ENCODE peak calls at places on chromosomes 2 and 18, in five cellular contexts. One of them, this sample, is unnamed.

GRCh38 chr18:32760391-32760790 is 12.4 kb downstream of the KLHL14 start:
- DNase-seq in choroid plexus epithelial cell: no peak
- DNase-seq in H7: peak
- DNase-seq in astrocyte of the spinal cord: no peak
- DNase-seq in Panc1: no peak
- DNase-seq in this sample: no peak

GRCh38 chr18:44826418-44827259 is 146.0 kb downstream of the SETBP1 start:
- DNase-seq in Panc1: no peak
- DNase-seq in choroid plexus epithelial cell: peak
- DNase-seq in astrocyte of the spinal cord: peak
- DNase-seq in H7: no peak
- DNase-seq in this sample: peak

GRCh38 chr18:3703732-3704176 is 253.8 kb downstream of the TGIF1 start:
- DNase-seq in Panc1: peak
- DNase-seq in H7: peak
- DNase-seq in choroid plexus epithelial cell: peak
- DNase-seq in astrocyte of the spinal cord: peak
- DNase-seq in this sample: no peak

GRCh38 chr2:159722580-159722979 is 10.3 kb downstream of the MARCHF7 start:
- DNase-seq in astrocyte of the spinal cord: no peak
- DNase-seq in Panc1: no peak
- DNase-seq in H7: no peak
- DNase-seq in choroid plexus epithelial cell: no peak
- DNase-seq in this sample: no peak

GRCh38 chr18:52237551-52237950 is 102.4 kb upstream of the DCC start:
- DNase-seq in astrocyte of the spinal cord: peak
- DNase-seq in H7: no peak
- DNase-seq in choroid plexus epithelial cell: peak
- DNase-seq in Panc1: no peak
- DNase-seq in this sample: peak

GRCh38 chr2:199278099-199278498 is 179.6 kb downstream of the SATB2 start:
- DNase-seq in astrocyte of the spinal cord: peak
- DNase-seq in Panc1: no peak
- DNase-seq in H7: no peak
- DNase-seq in choroid plexus epithelial cell: peak
- DNase-seq in this sample: peak

GRCh38 chr2:127049927-127050802 is 56.8 kb downstream of the BIN1 start:
- DNase-seq in choroid plexus epithelial cell: peak
- DNase-seq in Panc1: no peak
- DNase-seq in astrocyte of the spinal cord: peak
- DNase-seq in H7: peak
- DNase-seq in this sample: no peak

GRCh38 chr2:215171151-215171550 is 32.7 kb upstream of the ABCA12 start:
- DNase-seq in astrocyte of the spinal cord: peak
- DNase-seq in H7: no peak
- DNase-seq in choroid plexus epithelial cell: peak
- DNase-seq in Panc1: no peak
- DNase-seq in this sample: no peak

GRCh38 chr2:46686811-46687210 is 207.4 kb downstream of the TMEM247 start:
- DNase-seq in Panc1: no peak
- DNase-seq in choroid plexus epithelial cell: no peak
- DNase-seq in H7: no peak
- DNase-seq in astrocyte of the spinal cord: no peak
- DNase-seq in this sample: no peak

GRCh38 chr2:60515751-60516226 is 37.7 kb downstream of the BCL11A start:
- DNase-seq in choroid plexus epithelial cell: peak
- DNase-seq in Panc1: no peak
- DNase-seq in astrocyte of the spinal cord: peak
- DNase-seq in H7: no peak
- DNase-seq in this sample: peak

GRCh38 chr2:242085941-242086621 is 216.6 kb downstream of the RTP5 start:
- DNase-seq in astrocyte of the spinal cord: no peak
- DNase-seq in Panc1: no peak
- DNase-seq in choroid plexus epithelial cell: peak
- DNase-seq in H7: no peak
- DNase-seq in this sample: no peak

GRCh38 chr2:151367571-151367970 is 10.2 kb downstream of the TNFAIP6 start:
- DNase-seq in astrocyte of the spinal cord: peak
- DNase-seq in H7: no peak
- DNase-seq in choroid plexus epithelial cell: peak
- DNase-seq in Panc1: no peak
- DNase-seq in this sample: no peak

GRCh38 chr2:174326880-174327558 is 7.7 kb upstream of the SP9 start:
- DNase-seq in astrocyte of the spinal cord: no peak
- DNase-seq in Panc1: no peak
- DNase-seq in choroid plexus epithelial cell: no peak
- DNase-seq in H7: peak
- DNase-seq in this sample: no peak

GRCh38 chr18:36401462-36401861 is 103.9 kb downstream of the FHOD3 start:
- DNase-seq in astrocyte of the spinal cord: no peak
- DNase-seq in Panc1: no peak
- DNase-seq in H7: no peak
- DNase-seq in choroid plexus epithelial cell: no peak
- DNase-seq in this sample: no peak

GRCh38 chr2:155528034-155528433 is 804.5 kb downstream of the NR4A2 start:
- DNase-seq in Panc1: no peak
- DNase-seq in H7: no peak
- DNase-seq in choroid plexus epithelial cell: no peak
- DNase-seq in astrocyte of the spinal cord: no peak
- DNase-seq in this sample: no peak

GRCh38 chr2:11260979-11261378 is 83.5 kb downstream of the ROCK2 start:
- DNase-seq in choroid plexus epithelial cell: no peak
- DNase-seq in Panc1: no peak
- DNase-seq in H7: no peak
- DNase-seq in astrocyte of the spinal cord: no peak
- DNase-seq in this sample: no peak

GRCh38 chr2:140997997-140998396 is 1132.8 kb downstream of the LRP1B start:
- DNase-seq in H7: no peak
- DNase-seq in astrocyte of the spinal cord: peak
- DNase-seq in Panc1: no peak
- DNase-seq in choroid plexus epithelial cell: peak
- DNase-seq in this sample: no peak

GRCh38 chr2:45083175-45083574 is 73.9 kb upstream of the SIX2 start:
- DNase-seq in Panc1: no peak
- DNase-seq in H7: peak
- DNase-seq in choroid plexus epithelial cell: peak
- DNase-seq in astrocyte of the spinal cord: no peak
- DNase-seq in this sample: no peak

GRCh38 chr2:134282638-134283400 is 28.9 kb downstream of the MGAT5 start:
- DNase-seq in H7: no peak
- DNase-seq in astrocyte of the spinal cord: no peak
- DNase-seq in Panc1: no peak
- DNase-seq in choroid plexus epithelial cell: no peak
- DNase-seq in this sample: no peak

DNA sequence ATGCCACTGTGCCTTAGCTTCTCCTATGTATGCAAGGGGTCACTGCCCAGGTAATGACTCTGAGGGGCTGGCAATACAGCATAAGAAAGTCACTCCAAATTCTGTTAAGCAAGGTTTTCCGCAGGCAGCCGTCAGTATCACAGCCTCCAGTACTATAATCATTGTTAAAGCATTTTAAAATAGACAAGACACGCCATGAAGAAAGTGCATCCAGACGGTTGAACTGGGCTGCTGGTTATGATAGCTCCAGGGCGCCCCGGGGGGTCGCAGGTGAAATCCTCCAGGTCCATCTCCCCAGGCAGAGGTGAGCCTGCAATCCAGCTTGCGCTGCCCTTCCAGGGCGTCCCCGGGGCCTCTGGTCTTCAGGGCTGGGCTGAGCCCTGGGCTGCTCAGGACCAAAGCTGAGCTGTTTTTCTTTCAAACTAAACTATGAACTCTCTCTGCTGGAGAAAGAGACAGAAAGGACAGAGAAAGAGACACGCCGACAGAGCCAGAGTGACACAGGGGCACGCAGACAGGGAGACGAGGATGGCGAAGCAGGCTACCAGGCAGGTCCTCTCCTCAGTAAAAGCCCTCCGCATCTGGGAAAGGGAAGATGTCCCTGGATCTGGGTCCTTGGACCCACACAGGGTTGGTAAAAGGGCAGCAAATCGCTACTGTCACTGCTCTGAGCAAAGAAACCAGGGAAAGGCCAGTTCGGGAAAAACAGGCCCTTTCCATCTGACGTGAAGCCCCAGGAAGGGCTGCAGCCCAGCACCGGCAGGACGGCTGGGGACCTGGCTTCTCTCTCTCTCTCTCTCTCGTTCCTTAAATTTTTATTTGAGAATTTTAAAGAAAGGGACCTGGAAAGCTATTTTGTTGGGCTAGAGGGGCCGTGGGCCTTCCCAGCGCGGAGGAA is 2.1 kb upstream of the TWIST2 start:
- DNase-seq in H7: no peak
- DNase-seq in astrocyte of the spinal cord: no peak
- DNase-seq in choroid plexus epithelial cell: no peak
- DNase-seq in Panc1: no peak
- DNase-seq in this sample: no peak
- H3K4me3 ChIP-seq in H7: peak
- H3K4me3 ChIP-seq in astrocyte of the spinal cord: no peak
- H3K4me3 ChIP-seq in choroid plexus epithelial cell: peak
- H3K4me3 ChIP-seq in Panc1: no peak
- H3K4me3 ChIP-seq in this sample: peak

DNA sequence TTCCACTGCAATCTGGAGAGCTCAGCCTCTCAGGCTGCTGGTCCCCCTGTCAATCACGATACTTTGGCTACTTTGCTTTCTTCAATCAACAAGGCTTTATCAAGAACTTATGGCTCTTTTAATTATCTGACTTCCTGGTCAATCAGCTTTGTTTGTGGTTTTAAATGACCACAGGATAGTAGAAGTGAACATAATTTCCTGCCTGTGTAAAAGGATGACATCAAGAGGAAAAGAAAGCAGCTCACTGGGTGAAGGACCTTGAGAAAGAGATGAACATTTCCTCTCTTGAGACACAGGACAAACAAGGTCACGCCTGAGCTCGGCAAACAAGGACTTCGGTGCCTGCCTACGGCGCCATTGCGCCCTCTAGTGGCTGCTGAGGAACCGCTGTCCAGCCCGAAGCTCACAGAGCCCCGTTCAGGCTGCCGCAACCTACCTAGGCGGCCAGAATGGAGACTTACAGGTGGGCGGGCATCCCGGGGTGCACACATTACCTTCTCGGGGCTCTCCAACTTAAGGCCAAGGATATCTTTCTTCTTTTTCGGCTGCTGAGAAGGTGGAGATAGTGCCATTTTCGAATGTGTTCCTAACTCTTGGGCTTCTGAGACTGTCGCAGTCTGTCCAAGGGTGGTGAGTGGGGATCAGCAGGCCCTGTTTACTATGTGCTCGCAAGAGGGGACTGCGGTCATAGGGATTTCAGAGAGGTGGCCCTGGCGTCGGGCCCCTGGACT is 54.0 kb downstream of the IL1RL2 start:
- DNase-seq in astrocyte of the spinal cord: peak
- DNase-seq in choroid plexus epithelial cell: peak
- DNase-seq in H7: peak
- DNase-seq in Panc1: peak
- DNase-seq in this sample: peak
- H3K4me3 ChIP-seq in astrocyte of the spinal cord: no peak
- H3K4me3 ChIP-seq in choroid plexus epithelial cell: no peak
- H3K4me3 ChIP-seq in H7: no peak
- H3K4me3 ChIP-seq in Panc1: no peak
- H3K4me3 ChIP-seq in this sample: no peak

DNA sequence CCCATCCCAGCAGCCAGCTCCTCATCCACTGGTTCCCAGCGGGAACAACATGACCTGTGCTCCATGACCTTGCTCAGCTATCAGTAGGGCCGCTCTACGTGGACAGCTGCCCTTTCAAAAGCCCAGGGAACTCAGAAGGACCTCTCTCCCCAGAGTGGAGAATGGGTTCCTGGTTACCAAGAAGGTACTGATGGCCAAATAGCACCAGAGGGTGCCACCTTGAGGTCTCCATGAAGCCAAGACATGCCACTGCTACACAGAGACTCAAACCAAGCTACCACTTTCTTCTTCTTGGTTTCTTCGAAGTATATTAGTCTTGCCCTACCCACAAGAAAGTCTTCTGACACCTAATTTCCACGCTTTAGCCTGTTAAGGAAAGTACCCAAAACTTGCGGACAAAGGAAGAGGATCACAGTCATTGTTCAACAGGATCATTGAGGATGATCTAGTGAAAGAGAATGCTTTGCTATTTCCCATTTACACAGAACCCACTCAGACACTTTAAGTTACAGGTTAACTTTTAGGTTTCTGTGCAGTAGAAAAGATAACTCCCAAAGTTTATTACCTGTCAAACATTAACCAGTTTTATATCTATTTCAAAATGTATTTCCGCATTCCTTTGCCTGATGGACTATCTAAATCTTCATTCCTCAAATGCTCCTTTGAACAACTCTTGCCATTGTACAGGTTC is 102.3 kb downstream of the ALPK2 start:
- DNase-seq in Panc1: no peak
- DNase-seq in choroid plexus epithelial cell: no peak
- DNase-seq in astrocyte of the spinal cord: no peak
- DNase-seq in H7: no peak
- DNase-seq in this sample: no peak
- H3K4me3 ChIP-seq in Panc1: no peak
- H3K4me3 ChIP-seq in choroid plexus epithelial cell: no peak
- H3K4me3 ChIP-seq in astrocyte of the spinal cord: no peak
- H3K4me3 ChIP-seq in H7: no peak
- H3K4me3 ChIP-seq in this sample: no peak

GRCh38 chr2:98346259-98347236 is at the start of gene CNGA3:
- DNase-seq in H7: peak
- DNase-seq in Panc1: no peak
- DNase-seq in astrocyte of the spinal cord: peak
- DNase-seq in choroid plexus epithelial cell: peak
- DNase-seq in this sample: no peak

GRCh38 chr2:98343371-98343770 is 2.9 kb upstream of the CNGA3 start:
- DNase-seq in choroid plexus epithelial cell: no peak
- DNase-seq in Panc1: no peak
- DNase-seq in astrocyte of the spinal cord: no peak
- DNase-seq in H7: no peak
- DNase-seq in this sample: no peak

GRCh38 chr2:98350411-98350810 is 4.2 kb downstream of the CNGA3 start:
- DNase-seq in choroid plexus epithelial cell: no peak
- DNase-seq in astrocyte of the spinal cord: no peak
- DNase-seq in Panc1: no peak
- DNase-seq in H7: no peak
- DNase-seq in this sample: no peak

GRCh38 chr2:98347298-98348065 is 1.2 kb downstream of the CNGA3 start:
- DNase-seq in H7: peak
- DNase-seq in choroid plexus epithelial cell: no peak
- DNase-seq in astrocyte of the spinal cord: no peak
- DNase-seq in Panc1: no peak
- DNase-seq in this sample: no peak

DNA sequence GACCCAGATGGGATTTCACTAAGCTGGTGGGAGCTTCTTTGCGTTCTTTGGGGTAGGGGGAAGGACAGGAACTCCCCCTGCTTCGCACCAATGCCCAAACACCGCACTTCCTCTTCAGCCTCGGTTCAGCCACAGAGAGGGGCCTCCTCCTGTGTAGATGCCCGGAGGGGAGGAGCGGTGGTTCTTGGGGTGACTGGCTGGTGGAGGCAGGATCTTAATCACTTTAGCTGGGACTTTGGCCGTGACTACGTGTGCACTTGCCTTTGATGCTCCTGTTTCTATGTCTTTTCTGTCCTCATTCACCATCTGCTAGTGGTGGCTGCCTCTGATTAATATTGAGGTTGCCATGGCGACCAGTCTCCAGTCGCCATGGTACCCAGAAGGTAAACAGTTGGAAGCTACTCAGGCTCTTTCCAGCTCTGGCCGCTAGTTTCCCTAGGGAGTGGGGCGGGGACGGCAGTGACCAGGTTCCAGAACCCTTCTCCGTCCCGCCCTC is 1.9 kb downstream of the CNGA3 start:
- DNase-seq in Panc1: no peak
- DNase-seq in astrocyte of the spinal cord: no peak
- DNase-seq in choroid plexus epithelial cell: no peak
- DNase-seq in H7: peak
- DNase-seq in this sample: no peak
- H3K4me3 ChIP-seq in Panc1: no peak
- H3K4me3 ChIP-seq in astrocyte of the spinal cord: no peak
- H3K4me3 ChIP-seq in choroid plexus epithelial cell: no peak
- H3K4me3 ChIP-seq in H7: no peak
- H3K4me3 ChIP-seq in this sample: no peak